ENCODE peak calls at places on chromosomes 1 and 21, in five cellular contexts. One of them, this sample, is unnamed.

GRCh38 chr1:60958001-60958400 is 124.4 kb upstream of the NFIA start:
- DNase-seq in GM23338: no peak
- DNase-seq in omental fat pad: no peak
- DNase-seq in fibroblast of mammary gland: no peak
- DNase-seq in fibroblast of lung: no peak
- DNase-seq in this sample: no peak

GRCh38 chr1:6392880-6393399 is 627 bp downstream of the ACOT7 start:
- DNase-seq in omental fat pad: no peak
- DNase-seq in fibroblast of lung: no peak
- DNase-seq in GM23338: peak; percentile 40
- DNase-seq in fibroblast of mammary gland: no peak
- DNase-seq in this sample: no peak

GRCh38 chr1:32062867-32063230 is 9.9 kb upstream of the TMEM39B start:
- DNase-seq in fibroblast of lung: no peak
- DNase-seq in fibroblast of mammary gland: no peak
- DNase-seq in omental fat pad: no peak
- DNase-seq in GM23338: no peak
- DNase-seq in this sample: no peak

GRCh38 chr1:2840036-2840809 is 38.7 kb upstream of the TTC34 start:
- DNase-seq in fibroblast of mammary gland: no peak
- DNase-seq in fibroblast of lung: no peak
- DNase-seq in omental fat pad: no peak
- DNase-seq in GM23338: peak; percentile 56
- DNase-seq in this sample: no peak

GRCh38 chr1:227890451-227891222 is 57.1 kb downstream of the WNT9A start:
- DNase-seq in fibroblast of lung: no peak
- DNase-seq in fibroblast of mammary gland: no peak
- DNase-seq in GM23338: no peak
- DNase-seq in omental fat pad: peak; percentile 20
- DNase-seq in this sample: no peak

GRCh38 chr1:3481836-3482589 is 27.5 kb downstream of the ARHGEF16 start:
- DNase-seq in fibroblast of mammary gland: peak; percentile 29
- DNase-seq in fibroblast of lung: no peak
- DNase-seq in omental fat pad: no peak
- DNase-seq in GM23338: no peak
- DNase-seq in this sample: no peak

GRCh38 chr1:154952664-154953063 is 3.2 kb downstream of the PBXIP1 start:
- DNase-seq in fibroblast of mammary gland: no peak
- DNase-seq in fibroblast of lung: no peak
- DNase-seq in GM23338: no peak
- DNase-seq in omental fat pad: no peak
- DNase-seq in this sample: no peak

GRCh38 chr21:18289876-18290275 is 45.2 kb downstream of the CHODL start:
- DNase-seq in fibroblast of mammary gland: no peak
- DNase-seq in fibroblast of lung: no peak
- DNase-seq in GM23338: no peak
- DNase-seq in omental fat pad: no peak
- DNase-seq in this sample: no peak

GRCh38 chr1:226656201-226656600 is 82.9 kb downstream of the ITPKB start:
- DNase-seq in GM23338: peak; percentile 53
- DNase-seq in fibroblast of mammary gland: no peak
- DNase-seq in omental fat pad: no peak
- DNase-seq in fibroblast of lung: no peak
- DNase-seq in this sample: no peak

GRCh38 chr1:197269053-197269452 is 1.0 kb downstream of the CRB1 start:
- DNase-seq in fibroblast of lung: no peak
- DNase-seq in omental fat pad: no peak
- DNase-seq in GM23338: no peak
- DNase-seq in fibroblast of mammary gland: no peak
- DNase-seq in this sample: no peak

GRCh38 chr1:162560303-162561036 is 1.1 kb upstream of the UAP1 start:
- DNase-seq in fibroblast of mammary gland: no peak
- DNase-seq in fibroblast of lung: no peak
- DNase-seq in omental fat pad: no peak
- DNase-seq in GM23338: peak; percentile 49
- DNase-seq in this sample: no peak

GRCh38 chr1:98130406-98130805 is 209.6 kb upstream of the DPYD start:
- DNase-seq in omental fat pad: no peak
- DNase-seq in fibroblast of lung: no peak
- DNase-seq in fibroblast of mammary gland: no peak
- DNase-seq in GM23338: no peak
- DNase-seq in this sample: no peak

GRCh38 chr1:109466440-109467300 is at the start of gene SYPL2:
- DNase-seq in omental fat pad: no peak
- DNase-seq in fibroblast of mammary gland: peak; percentile 20
- DNase-seq in GM23338: peak; percentile 85
- DNase-seq in fibroblast of lung: peak; percentile 39
- DNase-seq in this sample: no peak

GRCh38 chr1:163794551-163794950 is 472.8 kb downstream of the NUF2 start:
- DNase-seq in fibroblast of lung: no peak
- DNase-seq in omental fat pad: no peak
- DNase-seq in GM23338: no peak
- DNase-seq in fibroblast of mammary gland: no peak
- DNase-seq in this sample: no peak

GRCh38 chr1:200245492-200245891 is 164.3 kb downstream of the ZNF281 start:
- DNase-seq in fibroblast of lung: peak; percentile 39
- DNase-seq in GM23338: no peak
- DNase-seq in omental fat pad: no peak
- DNase-seq in fibroblast of mammary gland: peak; percentile 54
- DNase-seq in this sample: no peak

GRCh38 chr1:37130221-37130948 is 96.1 kb upstream of the GRIK3 start:
- DNase-seq in fibroblast of mammary gland: no peak
- DNase-seq in GM23338: no peak
- DNase-seq in omental fat pad: no peak
- DNase-seq in fibroblast of lung: no peak
- DNase-seq in this sample: no peak
- TF ChIP-seq CTCF in fibroblast of mammary gland: no peak
- TF ChIP-seq CTCF in GM23338: peak; percentile 12
- TF ChIP-seq CTCF in omental fat pad: no peak
- TF ChIP-seq CTCF in fibroblast of lung: no peak
- TF ChIP-seq CTCF in this sample: no peak

DNA sequence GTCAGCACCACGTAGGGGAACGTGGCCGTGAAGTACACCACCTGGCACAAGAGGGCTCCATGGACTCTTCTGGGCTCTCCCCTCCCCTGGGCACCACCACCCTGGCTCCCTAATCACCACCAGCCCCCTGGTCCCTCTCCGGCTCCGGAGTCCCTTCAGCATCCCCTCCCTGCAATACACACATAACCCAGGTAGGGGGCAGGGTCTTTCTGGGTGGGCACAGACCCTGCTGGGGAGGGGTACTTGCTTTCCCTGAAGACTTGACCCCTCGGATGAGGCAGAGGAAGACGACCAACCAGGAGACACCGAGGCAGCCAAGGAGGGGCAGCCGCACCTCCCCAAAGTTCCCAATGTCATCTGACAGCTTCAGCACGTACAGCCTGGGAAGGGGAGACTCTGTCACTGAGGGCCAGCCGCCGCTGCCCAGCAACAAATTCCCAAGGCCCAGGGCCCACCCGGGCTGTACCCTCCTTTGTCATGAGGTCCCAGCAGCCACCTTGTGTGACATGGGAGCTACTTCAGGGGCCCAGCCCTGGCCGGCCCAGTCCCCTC is 11.3 kb downstream of the CCDC24 start:
- DNase-seq in omental fat pad: no peak
- DNase-seq in fibroblast of lung: no peak
- DNase-seq in fibroblast of mammary gland: no peak
- DNase-seq in GM23338: peak; percentile 62
- DNase-seq in this sample: no peak
- TF ChIP-seq CTCF in omental fat pad: no peak
- TF ChIP-seq CTCF in fibroblast of lung: peak; percentile 7
- TF ChIP-seq CTCF in fibroblast of mammary gland: peak; percentile 21
- TF ChIP-seq CTCF in GM23338: peak; percentile 63
- TF ChIP-seq CTCF in this sample: peak; percentile 1

DNA sequence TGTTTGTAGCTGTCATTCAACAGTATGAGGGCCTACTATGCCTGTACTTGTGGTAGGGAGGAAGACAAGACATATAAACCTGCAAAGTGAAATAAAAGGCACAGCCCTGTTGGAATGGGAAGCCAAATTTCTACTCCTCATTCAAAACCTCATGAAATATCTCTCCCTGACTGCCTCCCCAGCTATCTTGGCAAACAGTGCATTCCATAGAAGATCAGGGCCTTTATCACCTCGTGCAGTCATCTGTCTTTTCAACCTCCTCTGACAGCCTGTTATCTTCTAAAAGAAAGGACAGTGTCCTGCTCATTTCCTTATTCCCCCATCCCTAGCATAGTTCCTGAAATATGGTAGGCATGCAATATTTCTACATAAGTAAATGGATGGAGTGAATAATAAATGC is 71.0 kb downstream of the SH3GLB1 start:
- DNase-seq in omental fat pad: no peak
- DNase-seq in GM23338: no peak
- DNase-seq in fibroblast of lung: no peak
- DNase-seq in fibroblast of mammary gland: no peak
- DNase-seq in this sample: no peak
- TF ChIP-seq CTCF in omental fat pad: no peak
- TF ChIP-seq CTCF in GM23338: no peak
- TF ChIP-seq CTCF in fibroblast of lung: no peak
- TF ChIP-seq CTCF in fibroblast of mammary gland: no peak
- TF ChIP-seq CTCF in this sample: no peak

GRCh38 chr1:23449918-23450317 is 25.4 kb upstream of the TCEA3 start:
- DNase-seq in GM23338: no peak
- DNase-seq in fibroblast of mammary gland: no peak
- DNase-seq in fibroblast of lung: peak; percentile 15
- DNase-seq in omental fat pad: no peak
- DNase-seq in this sample: no peak

GRCh38 chr1:23453455-23454000 is 29.0 kb upstream of the TCEA3 start:
- DNase-seq in fibroblast of mammary gland: no peak
- DNase-seq in fibroblast of lung: no peak
- DNase-seq in omental fat pad: no peak
- DNase-seq in GM23338: no peak
- DNase-seq in this sample: no peak

GRCh38 chr1:23450894-23451293 is 26.3 kb upstream of the TCEA3 start:
- DNase-seq in GM23338: no peak
- DNase-seq in fibroblast of lung: no peak
- DNase-seq in omental fat pad: no peak
- DNase-seq in fibroblast of mammary gland: no peak
- DNase-seq in this sample: no peak

GRCh38 chr1:23451452-23451851 is 26.9 kb upstream of the TCEA3 start:
- DNase-seq in fibroblast of lung: no peak
- DNase-seq in GM23338: no peak
- DNase-seq in omental fat pad: no peak
- DNase-seq in fibroblast of mammary gland: no peak
- DNase-seq in this sample: no peak

GRCh38 chr1:23452011-23452411 is 27.5 kb upstream of the TCEA3 start:
- DNase-seq in GM23338: no peak
- DNase-seq in fibroblast of mammary gland: no peak
- DNase-seq in fibroblast of lung: peak; percentile 19
- DNase-seq in omental fat pad: no peak
- DNase-seq in this sample: no peak
- TF ChIP-seq CTCF in GM23338: no peak
- TF ChIP-seq CTCF in fibroblast of mammary gland: no peak
- TF ChIP-seq CTCF in fibroblast of lung: no peak
- TF ChIP-seq CTCF in omental fat pad: no peak
- TF ChIP-seq CTCF in this sample: no peak

DNA sequence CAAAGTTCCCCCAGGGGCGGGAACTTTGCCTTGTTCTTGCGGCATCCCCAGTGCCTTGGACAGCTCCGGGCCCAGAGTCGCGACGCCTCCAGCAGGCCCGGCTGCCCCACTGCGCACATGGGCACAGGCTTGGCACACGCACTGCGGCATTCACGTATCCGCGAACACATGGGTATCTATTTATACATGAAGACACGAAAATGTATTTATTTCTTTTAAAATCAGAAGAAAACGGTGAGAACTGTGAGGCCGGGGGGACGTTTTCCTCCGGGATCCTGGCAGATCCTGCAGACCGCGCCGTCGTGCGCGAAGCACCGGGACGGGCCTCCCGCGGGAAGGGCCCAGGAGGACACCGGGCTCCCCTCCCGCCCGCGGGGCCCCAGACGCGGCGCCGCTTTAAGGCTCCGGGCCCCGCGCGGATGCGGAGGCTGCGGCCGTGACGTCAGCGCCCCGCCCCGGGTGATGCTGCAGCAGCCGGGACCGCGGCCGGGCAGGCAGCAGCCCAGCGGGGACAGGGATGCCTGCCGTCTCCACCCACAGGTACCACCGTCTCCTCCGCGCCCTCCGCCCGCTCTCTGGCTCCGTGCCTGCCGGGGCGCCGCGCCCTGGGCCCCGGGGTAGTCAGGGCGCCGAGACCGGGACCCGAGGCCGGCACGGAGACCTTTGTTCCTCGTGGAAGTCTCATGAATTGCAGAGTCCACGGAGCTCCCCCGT is at the start of gene SLC45A1:
- DNase-seq in fibroblast of mammary gland: peak; percentile 54
- DNase-seq in fibroblast of lung: peak; percentile 63
- DNase-seq in GM23338: peak; percentile 86
- DNase-seq in omental fat pad: peak; percentile 62
- DNase-seq in this sample: no peak
- TF ChIP-seq CTCF in fibroblast of mammary gland: no peak
- TF ChIP-seq CTCF in fibroblast of lung: no peak
- TF ChIP-seq CTCF in GM23338: peak; percentile 18
- TF ChIP-seq CTCF in omental fat pad: no peak
- TF ChIP-seq CTCF in this sample: peak; percentile 1

GRCh38 chr1:71586030-71586429 is 505.2 kb upstream of the ZRANB2 start:
- DNase-seq in GM23338: no peak
- DNase-seq in fibroblast of lung: no peak
- DNase-seq in fibroblast of mammary gland: no peak
- DNase-seq in omental fat pad: no peak
- DNase-seq in this sample: no peak
- TF ChIP-seq CTCF in GM23338: no peak
- TF ChIP-seq CTCF in fibroblast of lung: no peak
- TF ChIP-seq CTCF in fibroblast of mammary gland: no peak
- TF ChIP-seq CTCF in omental fat pad: no peak
- TF ChIP-seq CTCF in this sample: no peak

GRCh38 chr1:38600905-38601304 is 258.7 kb downstream of the RRAGC start:
- DNase-seq in omental fat pad: no peak
- DNase-seq in GM23338: no peak
- DNase-seq in fibroblast of lung: no peak
- DNase-seq in fibroblast of mammary gland: no peak
- DNase-seq in this sample: no peak
- TF ChIP-seq CTCF in omental fat pad: no peak
- TF ChIP-seq CTCF in GM23338: no peak
- TF ChIP-seq CTCF in fibroblast of lung: no peak
- TF ChIP-seq CTCF in fibroblast of mammary gland: no peak
- TF ChIP-seq CTCF in this sample: no peak

This sample was measured in AG09319.